ENCODE peak calls at places on chromosomes 4 and X, in eight cellular contexts. One of them, this sample, is unnamed.

GRCh38 chrX:21655901-21656586 is 2.1 kb downstream of the KLHL34 start:
- DNase-seq in GM04504: no peak
- DNase-seq in IMR-90: no peak
- DNase-seq in upper lobe of right lung: peak; percentile 48
- DNase-seq in dorsolateral prefrontal cortex: no peak
- DNase-seq in HAP-1: no peak
- DNase-seq in right cardiac atrium: peak; percentile 57
- DNase-seq in activated CD4-positive, alpha-beta T cell treated with anti-CD3 and anti-CD28 coated beads, Interleukin-2, amount 50 U/mL, for 24 hours: no peak
- DNase-seq in this sample: no peak

GRCh38 chr4:25749150-25749794 is 93.6 kb downstream of the SLC34A2 start:
- DNase-seq in GM04504: no peak
- DNase-seq in IMR-90: no peak
- DNase-seq in upper lobe of right lung: no peak
- DNase-seq in dorsolateral prefrontal cortex: no peak
- DNase-seq in HAP-1: no peak
- DNase-seq in right cardiac atrium: no peak
- DNase-seq in activated CD4-positive, alpha-beta T cell treated with anti-CD3 and anti-CD28 coated beads, Interleukin-2, amount 50 U/mL, for 24 hours: no peak
- DNase-seq in this sample: no peak

GRCh38 chrX:134025986-134026731 is 40.8 kb upstream of the GPC3 start:
- DNase-seq in GM04504: no peak
- DNase-seq in IMR-90: no peak
- DNase-seq in upper lobe of right lung: no peak
- DNase-seq in dorsolateral prefrontal cortex: no peak
- DNase-seq in HAP-1: peak; percentile 62
- DNase-seq in right cardiac atrium: no peak
- DNase-seq in activated CD4-positive, alpha-beta T cell treated with anti-CD3 and anti-CD28 coated beads, Interleukin-2, amount 50 U/mL, for 24 hours: no peak
- DNase-seq in this sample: no peak

GRCh38 chr4:179867300-179867878 is 2375.8 kb upstream of the TENM3 start:
- DNase-seq in GM04504: no peak
- DNase-seq in IMR-90: peak; percentile 57
- DNase-seq in upper lobe of right lung: no peak
- DNase-seq in dorsolateral prefrontal cortex: peak; percentile 58
- DNase-seq in HAP-1: peak; percentile 81
- DNase-seq in right cardiac atrium: no peak
- DNase-seq in activated CD4-positive, alpha-beta T cell treated with anti-CD3 and anti-CD28 coated beads, Interleukin-2, amount 50 U/mL, for 24 hours: no peak
- DNase-seq in this sample: no peak

GRCh38 chr4:1492636-1493539 is 86.6 kb upstream of the NKX1-1 start:
- DNase-seq in GM04504: no peak
- DNase-seq in IMR-90: no peak
- DNase-seq in upper lobe of right lung: peak; percentile 43
- DNase-seq in dorsolateral prefrontal cortex: no peak
- DNase-seq in HAP-1: no peak
- DNase-seq in right cardiac atrium: peak; percentile 53
- DNase-seq in activated CD4-positive, alpha-beta T cell treated with anti-CD3 and anti-CD28 coated beads, Interleukin-2, amount 50 U/mL, for 24 hours: no peak
- DNase-seq in this sample: no peak

GRCh38 chr4:105741548-105741947 is 33.0 kb downstream of the GSTCD start:
- DNase-seq in GM04504: no peak
- DNase-seq in IMR-90: peak; percentile 35
- DNase-seq in upper lobe of right lung: no peak
- DNase-seq in dorsolateral prefrontal cortex: no peak
- DNase-seq in HAP-1: no peak
- DNase-seq in right cardiac atrium: no peak
- DNase-seq in activated CD4-positive, alpha-beta T cell treated with anti-CD3 and anti-CD28 coated beads, Interleukin-2, amount 50 U/mL, for 24 hours: no peak
- DNase-seq in this sample: no peak

GRCh38 chr4:176340871-176341685 is 21.3 kb downstream of the SPCS3 start:
- DNase-seq in GM04504: no peak
- DNase-seq in IMR-90: peak; percentile 66
- DNase-seq in upper lobe of right lung: no peak
- DNase-seq in dorsolateral prefrontal cortex: no peak
- DNase-seq in HAP-1: peak; percentile 45
- DNase-seq in right cardiac atrium: no peak
- DNase-seq in activated CD4-positive, alpha-beta T cell treated with anti-CD3 and anti-CD28 coated beads, Interleukin-2, amount 50 U/mL, for 24 hours: no peak
- DNase-seq in this sample: no peak

GRCh38 chr4:6282247-6282646 is 12.6 kb downstream of the WFS1 start:
- DNase-seq in GM04504: no peak
- DNase-seq in IMR-90: peak; percentile 62
- DNase-seq in upper lobe of right lung: no peak
- DNase-seq in dorsolateral prefrontal cortex: no peak
- DNase-seq in HAP-1: no peak
- DNase-seq in right cardiac atrium: no peak
- DNase-seq in activated CD4-positive, alpha-beta T cell treated with anti-CD3 and anti-CD28 coated beads, Interleukin-2, amount 50 U/mL, for 24 hours: no peak
- DNase-seq in this sample: no peak

GRCh38 chrX:109740076-109740809 is 7.2 kb upstream of the ACSL4 start:
- DNase-seq in GM04504: no peak
- DNase-seq in IMR-90: peak; percentile 52
- DNase-seq in upper lobe of right lung: no peak
- DNase-seq in dorsolateral prefrontal cortex: no peak
- DNase-seq in HAP-1: no peak
- DNase-seq in right cardiac atrium: no peak
- DNase-seq in activated CD4-positive, alpha-beta T cell treated with anti-CD3 and anti-CD28 coated beads, Interleukin-2, amount 50 U/mL, for 24 hours: no peak
- DNase-seq in this sample: no peak

GRCh38 chr4:123984881-123985280 is 588.3 kb downstream of the SPRY1 start:
- DNase-seq in GM04504: no peak
- DNase-seq in IMR-90: no peak
- DNase-seq in upper lobe of right lung: no peak
- DNase-seq in dorsolateral prefrontal cortex: no peak
- DNase-seq in HAP-1: no peak
- DNase-seq in right cardiac atrium: peak; percentile 73
- DNase-seq in activated CD4-positive, alpha-beta T cell treated with anti-CD3 and anti-CD28 coated beads, Interleukin-2, amount 50 U/mL, for 24 hours: no peak
- DNase-seq in this sample: no peak

GRCh38 chrX:69045616-69046345 is 119.5 kb downstream of the PJA1 start:
- DNase-seq in GM04504: no peak
- DNase-seq in IMR-90: no peak
- DNase-seq in upper lobe of right lung: no peak
- DNase-seq in dorsolateral prefrontal cortex: no peak
- DNase-seq in HAP-1: no peak
- DNase-seq in right cardiac atrium: no peak
- DNase-seq in activated CD4-positive, alpha-beta T cell treated with anti-CD3 and anti-CD28 coated beads, Interleukin-2, amount 50 U/mL, for 24 hours: no peak
- DNase-seq in this sample: no peak

GRCh38 chr4:127844605-127845116 is 36.0 kb upstream of the PLK4 start:
- DNase-seq in GM04504: no peak
- DNase-seq in IMR-90: peak; percentile 12
- DNase-seq in upper lobe of right lung: peak; percentile 36
- DNase-seq in dorsolateral prefrontal cortex: no peak
- DNase-seq in HAP-1: no peak
- DNase-seq in right cardiac atrium: no peak
- DNase-seq in activated CD4-positive, alpha-beta T cell treated with anti-CD3 and anti-CD28 coated beads, Interleukin-2, amount 50 U/mL, for 24 hours: no peak
- DNase-seq in this sample: no peak

GRCh38 chr4:184534511-184535391 is 60.4 kb upstream of the IRF2 start:
- DNase-seq in GM04504: peak; percentile 71
- DNase-seq in IMR-90: peak; percentile 67
- DNase-seq in upper lobe of right lung: no peak
- DNase-seq in dorsolateral prefrontal cortex: no peak
- DNase-seq in HAP-1: no peak
- DNase-seq in right cardiac atrium: no peak
- DNase-seq in activated CD4-positive, alpha-beta T cell treated with anti-CD3 and anti-CD28 coated beads, Interleukin-2, amount 50 U/mL, for 24 hours: no peak
- DNase-seq in this sample: no peak

GRCh38 chr4:180827610-180828009 is 1415.6 kb upstream of the TENM3 start:
- DNase-seq in GM04504: no peak
- DNase-seq in IMR-90: peak; percentile 67
- DNase-seq in upper lobe of right lung: no peak
- DNase-seq in dorsolateral prefrontal cortex: no peak
- DNase-seq in HAP-1: no peak
- DNase-seq in right cardiac atrium: no peak
- DNase-seq in activated CD4-positive, alpha-beta T cell treated with anti-CD3 and anti-CD28 coated beads, Interleukin-2, amount 50 U/mL, for 24 hours: no peak
- DNase-seq in this sample: no peak